ENCODE peak calls at places on chromosomes 16 and 17, in nine cellular contexts. H, P, O, J, W, T, U, R and Z are unnamed samples.

GRCh38 chr16:3198334-3199072 is 10.5 kb downstream of the OR1F1 start:
- DNase-seq in T (no peak), U (no peak), H (no peak), J (no peak), O (no peak), P (no peak), W (no peak), R (no peak), Z (no peak)

GRCh38 chr17:64781013-64781392 is 118.9 kb upstream of the SMURF2 start:
- DNase-seq in P (no peak), H (no peak), J (no peak), O (no peak), W (peak), U (no peak), R (no peak), T (no peak), Z (no peak)

GRCh38 chr16:3640207-3640606 is 14.3 kb upstream of the DNASE1 start:
- DNase-seq in P (no peak), U (no peak), H (no peak), R (no peak), O (no peak), T (no peak), W (peak), J (no peak), Z (no peak)

GRCh38 chr16:27792486-27793275 is 242.7 kb downstream of the KATNIP start:
- DNase-seq in H (no peak), W (peak), U (no peak), T (no peak), P (no peak), R (no peak), O (no peak), J (no peak), Z (peak)

GRCh38 chr17:29042026-29042678 is 789 bp upstream of the PIPOX start:
- DNase-seq in T (no peak), W (no peak), R (no peak), O (no peak), U (no peak), P (no peak), H (no peak), J (no peak), Z (no peak)

GRCh38 chr17:44777394-44778348 is 18.9 kb downstream of the ADAM11 start:
- DNase-seq in R (no peak), P (no peak), W (no peak), O (no peak), H (no peak), J (no peak), U (no peak), T (no peak), Z (no peak)

GRCh38 chr16:2598723-2599122 is 60.9 kb downstream of the PDPK1 start:
- DNase-seq in R (no peak), T (no peak), W (no peak), P (no peak), O (no peak), J (no peak), U (peak), H (no peak), Z (no peak)

GRCh38 chr17:28985950-28986713 is 19.7 kb downstream of the SEZ6 start:
- DNase-seq in O (no peak), J (no peak), H (no peak), P (no peak), U (no peak), T (no peak), W (no peak), R (no peak), Z (no peak)

GRCh38 chr17:35376245-35376644 is 2.8 kb upstream of the SLFN11 start:
- DNase-seq in H (no peak), W (no peak), O (no peak), T (no peak), U (no peak), R (no peak), P (no peak), J (no peak), Z (no peak)